ENCODE peak calls at places on chromosomes 4 and X, in nine cellular contexts. G is PC-3, L is GM23248, F is SK-N-SH, U is GM23338, Z is HCT116, C is hepatocyte, K is MM.1S, W is OCI-LY7. T is an unnamed sample.

GRCh38 chr4:168153596-168154440 is 61.5 kb downstream of the ANXA10 start:
- DNase-seq in G (peak; percentile 75), L (peak; percentile 80), F (peak; percentile 30), U (peak; percentile 77), Z (peak; percentile 74), C (peak; percentile 87), K (peak; percentile 86), W (peak; percentile 73), T (peak; percentile 81)

GRCh38 chr4:77819836-77820679 is 890 bp upstream of the CNOT6L start:
- DNase-seq in G (peak; percentile 80), L (peak; percentile 95), F (peak; percentile 94), U (peak; percentile 95), Z (peak; percentile 62), C (peak; percentile 97), K (peak; percentile 96), W (peak; percentile 95), T (peak; percentile 95)

GRCh38 chr4:152106113-152106763 is 345.4 kb upstream of the GATB start:
- DNase-seq in G (peak; percentile 97), L (peak; percentile 97), F (no peak), U (peak; percentile 19), Z (peak; percentile 83), C (peak; percentile 90), K (no peak), W (no peak), T (no peak)

GRCh38 chr4:3391422-3391821 is 50.3 kb upstream of the HGFAC start:
- DNase-seq in G (no peak), L (no peak), F (no peak), U (no peak), Z (no peak), C (no peak), K (no peak), W (no peak), T (no peak)

GRCh38 chrX:38375888-38376287 is 23.5 kb downstream of the OTC start:
- DNase-seq in G (peak; percentile 34), L (peak; percentile 16), F (peak; percentile 14), U (peak; percentile 60), Z (peak; percentile 0), C (peak; percentile 13), K (peak; percentile 21), W (peak; percentile 14), T (peak; percentile 7)

GRCh38 chr4:5435201-5435600 is 273.2 kb downstream of the EVC2 start:
- DNase-seq in G (no peak), L (no peak), F (no peak), U (peak; percentile 27), Z (no peak), C (no peak), K (no peak), W (no peak), T (peak; percentile 33)

GRCh38 chrX:96102997-96103396 is 581.6 kb upstream of the DIAPH2 start:
- DNase-seq in G (no peak), L (no peak), F (no peak), U (no peak), Z (no peak), C (no peak), K (no peak), W (no peak), T (no peak)

GRCh38 chrX:71616672-71617529 is 1.4 kb downstream of the CXCR3 start:
- DNase-seq in G (no peak), L (no peak), F (peak; percentile 32), U (peak; percentile 8), Z (no peak), C (no peak), K (no peak), W (no peak), T (no peak)

GRCh38 chrX:10761447-10761846 is 141.1 kb upstream of the MID1 start:
- DNase-seq in G (no peak), L (no peak), F (no peak), U (no peak), Z (no peak), C (no peak), K (no peak), W (no peak), T (no peak)

GRCh38 chr4:52579602-52580272 is 79.4 kb downstream of the USP46 start:
- DNase-seq in G (no peak), L (no peak), F (no peak), U (no peak), Z (no peak), C (no peak), K (no peak), W (no peak), T (no peak)

GRCh38 chr4:52575406-52575805 is 83.7 kb downstream of the USP46 start:
- DNase-seq in G (no peak), L (no peak), F (no peak), U (no peak), Z (no peak), C (no peak), K (no peak), W (no peak), T (no peak)

GRCh38 chr4:52576326-52576725 is 82.8 kb downstream of the USP46 start:
- DNase-seq in G (no peak), L (no peak), F (no peak), U (no peak), Z (no peak), C (no peak), K (no peak), W (no peak), T (no peak)

GRCh38 chr4:52578951-52579350 is 80.2 kb downstream of the USP46 start:
- DNase-seq in G (no peak), L (no peak), F (no peak), U (no peak), Z (no peak), C (no peak), K (no peak), W (no peak), T (no peak)

DNA sequence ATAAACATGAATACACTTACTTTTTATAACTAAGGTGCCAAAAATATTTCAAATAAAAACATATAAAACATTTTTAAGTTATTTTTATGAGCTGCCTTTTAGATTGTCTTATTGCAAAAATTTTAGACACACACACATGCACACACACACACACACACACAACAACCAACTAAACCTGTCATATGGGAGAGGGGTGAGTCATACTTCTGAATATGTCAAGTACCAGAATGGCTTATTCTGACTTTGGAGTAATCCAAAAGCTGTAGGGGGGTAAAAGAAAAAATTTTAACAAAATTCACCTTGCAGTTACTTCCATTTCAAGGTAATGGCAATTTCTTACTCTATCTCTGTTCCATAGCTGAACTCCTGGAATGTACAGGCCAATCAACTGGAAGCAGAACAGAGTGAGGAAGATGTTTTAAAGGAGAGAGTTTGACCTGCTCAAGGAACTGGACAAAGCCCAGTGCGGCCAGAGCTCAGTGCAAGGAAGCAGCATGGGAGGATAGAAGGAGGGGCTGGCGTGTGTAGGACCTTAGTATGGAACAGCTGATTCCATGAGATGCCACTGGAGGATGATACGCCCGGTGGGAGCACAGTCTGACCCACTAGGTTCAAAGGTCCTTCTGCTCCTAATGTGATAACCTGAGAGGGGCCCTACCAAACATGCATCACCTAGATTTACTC is 81.7 kb downstream of the USP46 start:
- DNase-seq in G (peak; percentile 72), L (peak; percentile 52), F (no peak), U (no peak), Z (no peak), C (no peak), K (no peak), W (no peak), T (no peak)
- TF ChIP-seq EZH2phosphoT487 in G (no peak), L (no peak), F (no peak), U (no peak), Z (no peak), C (no peak), K (no peak), W (no peak), T (no peak)

DNA sequence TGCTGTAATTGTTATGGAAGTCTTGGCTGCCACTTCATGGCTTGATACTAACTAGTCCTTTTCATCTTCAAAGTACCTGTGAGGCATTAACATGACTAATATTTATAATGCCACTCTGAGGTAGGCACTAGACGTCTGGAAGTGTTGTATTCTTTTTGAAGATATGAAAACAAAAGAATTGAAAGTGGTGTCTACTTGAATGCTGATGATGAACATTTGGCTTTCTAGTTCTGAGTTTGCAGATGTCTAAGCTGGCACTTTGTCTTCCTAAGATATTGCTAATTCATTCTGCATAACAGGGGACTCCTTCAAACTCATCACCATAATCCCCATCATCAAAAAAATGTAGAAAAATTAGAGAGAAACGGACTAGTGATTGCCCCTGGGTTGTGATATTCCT is 41.6 kb upstream of the HAND2 start:
- DNase-seq in G (no peak), L (no peak), F (no peak), U (no peak), Z (no peak), C (no peak), K (peak; percentile 59), W (no peak), T (no peak)
- H3K4me2 ChIP-seq in G (no peak overlapping the region), L (no peak overlapping the region), F (no peak overlapping the region), U (no peak overlapping the region), Z (no peak overlapping the region), C (no peak overlapping the region), K (no peak overlapping the region), W (no peak overlapping the region), T (no peak overlapping the region)

DNA sequence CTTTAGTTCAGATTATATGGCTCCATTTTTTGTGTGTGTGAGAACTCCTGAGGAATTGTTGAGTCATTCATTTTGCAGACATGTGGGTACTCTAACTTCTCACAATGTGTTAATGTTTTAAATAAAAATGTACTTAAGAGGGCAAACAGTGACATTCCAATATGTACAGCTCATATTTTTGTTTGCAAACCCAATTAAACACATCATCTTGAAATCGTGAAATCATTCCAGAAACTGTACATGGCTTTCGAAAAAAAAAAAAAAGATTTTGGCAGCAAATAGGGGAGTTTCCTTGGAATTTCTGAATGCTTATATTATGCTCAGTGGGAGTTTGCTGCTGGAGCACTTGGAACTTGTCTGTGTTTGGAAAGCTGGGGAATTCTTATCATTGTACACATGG is 85.0 kb downstream of the HPGD start:
- DNase-seq in G (peak; percentile 86), L (peak; percentile 73), F (no peak), U (no peak), Z (no peak), C (no peak), K (no peak), W (no peak), T (no peak)
- TF ChIP-seq EZH2phosphoT487 in G (no peak), L (no peak), F (no peak), U (no peak), Z (no peak), C (no peak), K (no peak), W (no peak), T (no peak)

GRCh38 chr4:26491449-26492170 is 1.3 kb upstream of the CCKAR start:
- DNase-seq in G (no peak), L (no peak), F (no peak), U (no peak), Z (no peak), C (no peak), K (no peak), W (no peak), T (no peak)

GRCh38 chr4:26493461-26493860 is 3.2 kb upstream of the CCKAR start:
- DNase-seq in G (no peak), L (no peak), F (no peak), U (no peak), Z (no peak), C (no peak), K (no peak), W (no peak), T (no peak)

GRCh38 chr4:26490980-26491284 is 648 bp upstream of the CCKAR start:
- DNase-seq in G (no peak), L (no peak), F (no peak), U (no peak), Z (no peak), C (no peak), K (no peak), W (no peak), T (no peak)

GRCh38 chr4:26489101-26489669 is 1.1 kb downstream of the CCKAR start:
- DNase-seq in G (no peak), L (no peak), F (no peak), U (no peak), Z (no peak), C (no peak), K (no peak), W (no peak), T (peak; percentile 11)

GRCh38 chr4:26490111-26490979 is at the start of gene CCKAR:
- DNase-seq in G (no peak), L (no peak), F (peak; percentile 56), U (peak; percentile 11), Z (no peak), C (no peak), K (no peak), W (no peak), T (peak; percentile 27)
- H3K4me2 ChIP-seq in G (no peak within 1 kb of the TSS), L (no peak within 1 kb of the TSS), F (no peak within 1 kb of the TSS), U (no peak within 1 kb of the TSS), Z (no peak within 1 kb of the TSS), C (no peak within 1 kb of the TSS), K (no peak within 1 kb of the TSS), W (no peak within 1 kb of the TSS), T (peak within 1 kb of the TSS; percentile 55)